ENCODE peak calls at places on chromosomes 1 and 21, in nine cellular contexts. One of them, this sample, is unnamed. For H3K4me1, the result is how much of the 10 kb centered on the place peaks cover.

GRCh38 chr1:201346337-201346939 is 31.0 kb downstream of the TNNT2 start:
- DNase-seq in fibroblast of lung: peak
- DNase-seq in colonic mucosa: peak
- DNase-seq in PC-9: peak
- DNase-seq in gastrocnemius medialis: no peak
- DNase-seq in CD8-positive, alpha-beta T cell: no peak
- DNase-seq in hepatocyte: peak
- DNase-seq in prostate gland: peak
- DNase-seq in heart left ventricle: peak
- DNase-seq in this sample: no peak

GRCh38 chr1:207711285-207711684 is 40.6 kb upstream of the CD46 start:
- DNase-seq in fibroblast of lung: no peak
- DNase-seq in colonic mucosa: no peak
- DNase-seq in PC-9: peak
- DNase-seq in gastrocnemius medialis: no peak
- DNase-seq in CD8-positive, alpha-beta T cell: no peak
- DNase-seq in hepatocyte: peak
- DNase-seq in prostate gland: peak
- DNase-seq in heart left ventricle: no peak
- DNase-seq in this sample: no peak

GRCh38 chr21:37079211-37079824 is 6.3 kb downstream of the TTC3 start:
- DNase-seq in fibroblast of lung: no peak
- DNase-seq in colonic mucosa: no peak
- DNase-seq in PC-9: no peak
- DNase-seq in gastrocnemius medialis: no peak
- DNase-seq in CD8-positive, alpha-beta T cell: no peak
- DNase-seq in hepatocyte: no peak
- DNase-seq in prostate gland: no peak
- DNase-seq in heart left ventricle: no peak
- DNase-seq in this sample: no peak

GRCh38 chr1:196609114-196609737 is 986 bp upstream of the KCNT2 start:
- DNase-seq in fibroblast of lung: no peak
- DNase-seq in colonic mucosa: no peak
- DNase-seq in PC-9: no peak
- DNase-seq in gastrocnemius medialis: no peak
- DNase-seq in CD8-positive, alpha-beta T cell: no peak
- DNase-seq in hepatocyte: no peak
- DNase-seq in prostate gland: no peak
- DNase-seq in heart left ventricle: no peak
- DNase-seq in this sample: no peak

GRCh38 chr1:30185313-30185712 is 538.1 kb downstream of the MATN1 start:
- DNase-seq in fibroblast of lung: no peak
- DNase-seq in colonic mucosa: no peak
- DNase-seq in PC-9: no peak
- DNase-seq in gastrocnemius medialis: no peak
- DNase-seq in CD8-positive, alpha-beta T cell: no peak
- DNase-seq in hepatocyte: no peak
- DNase-seq in prostate gland: no peak
- DNase-seq in heart left ventricle: no peak
- DNase-seq in this sample: no peak

GRCh38 chr1:201359873-201360210 is 17.6 kb downstream of the TNNT2 start:
- DNase-seq in fibroblast of lung: no peak
- DNase-seq in colonic mucosa: no peak
- DNase-seq in PC-9: no peak
- DNase-seq in gastrocnemius medialis: no peak
- DNase-seq in CD8-positive, alpha-beta T cell: no peak
- DNase-seq in hepatocyte: no peak
- DNase-seq in prostate gland: no peak
- DNase-seq in heart left ventricle: peak
- DNase-seq in this sample: no peak

GRCh38 chr21:17602874-17603273 is 9.8 kb downstream of the BTG3 start:
- DNase-seq in fibroblast of lung: peak
- DNase-seq in colonic mucosa: no peak
- DNase-seq in PC-9: peak
- DNase-seq in gastrocnemius medialis: no peak
- DNase-seq in CD8-positive, alpha-beta T cell: no peak
- DNase-seq in hepatocyte: no peak
- DNase-seq in prostate gland: no peak
- DNase-seq in heart left ventricle: no peak
- DNase-seq in this sample: no peak

GRCh38 chr1:4603317-4604110 is 50.9 kb upstream of the AJAP1 start:
- DNase-seq in fibroblast of lung: no peak
- DNase-seq in colonic mucosa: no peak
- DNase-seq in PC-9: no peak
- DNase-seq in gastrocnemius medialis: no peak
- DNase-seq in CD8-positive, alpha-beta T cell: no peak
- DNase-seq in hepatocyte: no peak
- DNase-seq in prostate gland: no peak
- DNase-seq in heart left ventricle: no peak
- DNase-seq in this sample: no peak

GRCh38 chr1:245412301-245412700 is 257.5 kb downstream of the KIF26B start:
- DNase-seq in fibroblast of lung: no peak
- DNase-seq in colonic mucosa: no peak
- DNase-seq in PC-9: no peak
- DNase-seq in gastrocnemius medialis: no peak
- DNase-seq in CD8-positive, alpha-beta T cell: no peak
- DNase-seq in hepatocyte: no peak
- DNase-seq in prostate gland: no peak
- DNase-seq in heart left ventricle: no peak
- DNase-seq in this sample: no peak

GRCh38 chr1:167770127-167770526 is 48.3 kb downstream of the MPZL1 start:
- DNase-seq in fibroblast of lung: no peak
- DNase-seq in colonic mucosa: no peak
- DNase-seq in PC-9: no peak
- DNase-seq in gastrocnemius medialis: no peak
- DNase-seq in CD8-positive, alpha-beta T cell: no peak
- DNase-seq in hepatocyte: no peak
- DNase-seq in prostate gland: no peak
- DNase-seq in heart left ventricle: no peak
- DNase-seq in this sample: no peak

GRCh38 chr1:226658538-226659125 is 80.5 kb downstream of the ITPKB start:
- DNase-seq in fibroblast of lung: no peak
- DNase-seq in colonic mucosa: no peak
- DNase-seq in PC-9: no peak
- DNase-seq in gastrocnemius medialis: no peak
- DNase-seq in CD8-positive, alpha-beta T cell: no peak
- DNase-seq in hepatocyte: no peak
- DNase-seq in prostate gland: peak
- DNase-seq in heart left ventricle: peak
- DNase-seq in this sample: no peak

GRCh38 chr1:222034790-222035189 is 292.9 kb upstream of the DUSP10 start:
- DNase-seq in fibroblast of lung: peak
- DNase-seq in colonic mucosa: no peak
- DNase-seq in PC-9: no peak
- DNase-seq in gastrocnemius medialis: no peak
- DNase-seq in CD8-positive, alpha-beta T cell: no peak
- DNase-seq in hepatocyte: no peak
- DNase-seq in prostate gland: no peak
- DNase-seq in heart left ventricle: no peak
- DNase-seq in this sample: no peak

GRCh38 chr1:58649555-58649954 is 50.3 kb downstream of the MYSM1 start:
- DNase-seq in fibroblast of lung: no peak
- DNase-seq in colonic mucosa: peak
- DNase-seq in PC-9: no peak
- DNase-seq in gastrocnemius medialis: no peak
- DNase-seq in CD8-positive, alpha-beta T cell: peak
- DNase-seq in hepatocyte: no peak
- DNase-seq in prostate gland: no peak
- DNase-seq in heart left ventricle: no peak
- DNase-seq in this sample: no peak

GRCh38 chr1:79079770-79080169 is 73.2 kb upstream of the ADGRL4 start:
- DNase-seq in fibroblast of lung: peak
- DNase-seq in colonic mucosa: no peak
- DNase-seq in PC-9: no peak
- DNase-seq in gastrocnemius medialis: no peak
- DNase-seq in CD8-positive, alpha-beta T cell: no peak
- DNase-seq in hepatocyte: peak
- DNase-seq in prostate gland: no peak
- DNase-seq in heart left ventricle: no peak
- DNase-seq in this sample: no peak

GRCh38 chr21:31524140-31524539 is 135.4 kb upstream of the SOD1 start:
- DNase-seq in fibroblast of lung: no peak
- DNase-seq in colonic mucosa: no peak
- DNase-seq in PC-9: no peak
- DNase-seq in gastrocnemius medialis: no peak
- DNase-seq in CD8-positive, alpha-beta T cell: no peak
- DNase-seq in hepatocyte: no peak
- DNase-seq in prostate gland: no peak
- DNase-seq in heart left ventricle: no peak
- DNase-seq in this sample: no peak

GRCh38 chr1:195763907-195764183 is 844.4 kb downstream of the KCNT2 start:
- DNase-seq in fibroblast of lung: no peak
- DNase-seq in colonic mucosa: no peak
- DNase-seq in PC-9: no peak
- DNase-seq in gastrocnemius medialis: no peak
- DNase-seq in CD8-positive, alpha-beta T cell: no peak
- DNase-seq in hepatocyte: no peak
- DNase-seq in prostate gland: no peak
- DNase-seq in heart left ventricle: no peak
- DNase-seq in this sample: no peak

GRCh38 chr1:33169290-33170055 is 12.4 kb downstream of the TRIM62 start:
- DNase-seq in fibroblast of lung: peak
- DNase-seq in colonic mucosa: no peak
- DNase-seq in PC-9: no peak
- DNase-seq in gastrocnemius medialis: no peak
- DNase-seq in CD8-positive, alpha-beta T cell: no peak
- DNase-seq in hepatocyte: no peak
- DNase-seq in prostate gland: no peak
- DNase-seq in heart left ventricle: no peak
- DNase-seq in this sample: no peak

GRCh38 chr1:52296345-52296744 is 69.7 kb downstream of the CC2D1B start:
- DNase-seq in fibroblast of lung: peak
- DNase-seq in colonic mucosa: peak
- DNase-seq in PC-9: peak
- DNase-seq in gastrocnemius medialis: no peak
- DNase-seq in CD8-positive, alpha-beta T cell: no peak
- DNase-seq in hepatocyte: peak
- DNase-seq in prostate gland: no peak
- DNase-seq in heart left ventricle: no peak
- DNase-seq in this sample: no peak

GRCh38 chr1:231318568-231318967 is 19.1 kb downstream of the EXOC8 start:
- DNase-seq in fibroblast of lung: no peak
- DNase-seq in colonic mucosa: no peak
- DNase-seq in PC-9: no peak
- DNase-seq in gastrocnemius medialis: no peak
- DNase-seq in CD8-positive, alpha-beta T cell: no peak
- DNase-seq in hepatocyte: no peak
- DNase-seq in prostate gland: no peak
- DNase-seq in heart left ventricle: no peak
- DNase-seq in this sample: no peak

GRCh38 chr1:61842863-61843514 is 100.7 kb downstream of the PATJ start:
- DNase-seq in fibroblast of lung: no peak
- DNase-seq in colonic mucosa: no peak
- DNase-seq in PC-9: no peak
- DNase-seq in gastrocnemius medialis: no peak
- DNase-seq in CD8-positive, alpha-beta T cell: no peak
- DNase-seq in hepatocyte: no peak
- DNase-seq in prostate gland: peak
- DNase-seq in heart left ventricle: no peak
- DNase-seq in this sample: no peak
- TF ChIP-seq CTCF in fibroblast of lung: peak
- TF ChIP-seq CTCF in colonic mucosa: no peak
- TF ChIP-seq CTCF in PC-9: no peak
- TF ChIP-seq CTCF in gastrocnemius medialis: no peak
- TF ChIP-seq CTCF in CD8-positive, alpha-beta T cell: no peak
- TF ChIP-seq CTCF in hepatocyte: peak
- TF ChIP-seq CTCF in prostate gland: no peak
- TF ChIP-seq CTCF in heart left ventricle: peak
- TF ChIP-seq CTCF in this sample: no peak

DNA sequence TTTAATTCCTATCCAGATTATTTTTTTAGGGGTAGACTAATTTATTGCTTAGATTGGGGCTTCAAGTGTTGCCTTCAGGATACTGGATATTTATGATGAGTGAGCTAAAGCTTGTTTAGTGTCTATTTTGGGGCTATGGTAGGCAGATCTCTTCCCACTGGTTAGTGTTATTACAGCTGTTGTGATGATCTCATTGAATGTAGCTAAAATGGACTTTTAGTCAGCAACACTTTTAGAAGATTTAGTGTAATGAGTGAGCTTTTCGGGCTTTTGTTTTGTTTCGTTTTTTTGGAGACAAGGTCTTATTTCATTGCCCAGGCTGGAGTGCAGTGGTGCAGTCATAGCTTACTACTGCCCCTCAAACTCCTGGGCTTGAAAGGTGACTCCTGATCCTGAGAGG is 14.2 kb downstream of the THRAP3 start:
- DNase-seq in fibroblast of lung: peak
- DNase-seq in colonic mucosa: no peak
- DNase-seq in PC-9: no peak
- DNase-seq in gastrocnemius medialis: no peak
- DNase-seq in CD8-positive, alpha-beta T cell: no peak
- DNase-seq in hepatocyte: no peak
- DNase-seq in prostate gland: no peak
- DNase-seq in heart left ventricle: no peak
- DNase-seq in this sample: no peak
- H3K4me1 ChIP-seq in fibroblast of lung: under half
- H3K4me1 ChIP-seq in colonic mucosa: under half
- H3K4me1 ChIP-seq in PC-9: under half
- H3K4me1 ChIP-seq in gastrocnemius medialis: half or more
- H3K4me1 ChIP-seq in CD8-positive, alpha-beta T cell: under half
- H3K4me1 ChIP-seq in hepatocyte: under half
- H3K4me1 ChIP-seq in prostate gland: under half
- H3K4me1 ChIP-seq in heart left ventricle: under half
- H3K4me1 ChIP-seq in this sample: half or more

GRCh38 chr21:34583926-34584563 is 30.9 kb downstream of the RCAN1 start:
- DNase-seq in fibroblast of lung: no peak
- DNase-seq in colonic mucosa: no peak
- DNase-seq in PC-9: no peak
- DNase-seq in gastrocnemius medialis: no peak
- DNase-seq in CD8-positive, alpha-beta T cell: no peak
- DNase-seq in hepatocyte: no peak
- DNase-seq in prostate gland: no peak
- DNase-seq in heart left ventricle: no peak
- DNase-seq in this sample: no peak

GRCh38 chr21:34579411-34579810 is 35.5 kb downstream of the RCAN1 start:
- DNase-seq in fibroblast of lung: peak
- DNase-seq in colonic mucosa: no peak
- DNase-seq in PC-9: peak
- DNase-seq in gastrocnemius medialis: no peak
- DNase-seq in CD8-positive, alpha-beta T cell: no peak
- DNase-seq in hepatocyte: no peak
- DNase-seq in prostate gland: no peak
- DNase-seq in heart left ventricle: no peak
- DNase-seq in this sample: no peak

GRCh38 chr21:34580181-34580700 is 34.7 kb downstream of the RCAN1 start:
- DNase-seq in fibroblast of lung: no peak
- DNase-seq in colonic mucosa: peak
- DNase-seq in PC-9: peak
- DNase-seq in gastrocnemius medialis: peak
- DNase-seq in CD8-positive, alpha-beta T cell: no peak
- DNase-seq in hepatocyte: peak
- DNase-seq in prostate gland: no peak
- DNase-seq in heart left ventricle: no peak
- DNase-seq in this sample: peak

GRCh38 chr21:34582506-34583150 is 32.3 kb downstream of the RCAN1 start:
- DNase-seq in fibroblast of lung: peak
- DNase-seq in colonic mucosa: peak
- DNase-seq in PC-9: peak
- DNase-seq in gastrocnemius medialis: no peak
- DNase-seq in CD8-positive, alpha-beta T cell: no peak
- DNase-seq in hepatocyte: peak
- DNase-seq in prostate gland: peak
- DNase-seq in heart left ventricle: no peak
- DNase-seq in this sample: peak
- TF ChIP-seq CTCF in fibroblast of lung: peak
- TF ChIP-seq CTCF in colonic mucosa: peak
- TF ChIP-seq CTCF in PC-9: peak
- TF ChIP-seq CTCF in gastrocnemius medialis: peak
- TF ChIP-seq CTCF in CD8-positive, alpha-beta T cell: no peak
- TF ChIP-seq CTCF in hepatocyte: peak
- TF ChIP-seq CTCF in prostate gland: no peak
- TF ChIP-seq CTCF in heart left ventricle: peak
- TF ChIP-seq CTCF in this sample: peak

GRCh38 chr1:10059329-10059691 is 26.6 kb downstream of the UBE4B start:
- DNase-seq in fibroblast of lung: no peak
- DNase-seq in colonic mucosa: no peak
- DNase-seq in PC-9: no peak
- DNase-seq in gastrocnemius medialis: peak
- DNase-seq in CD8-positive, alpha-beta T cell: no peak
- DNase-seq in hepatocyte: no peak
- DNase-seq in prostate gland: no peak
- DNase-seq in heart left ventricle: no peak
- DNase-seq in this sample: no peak
- H3K4me1 ChIP-seq in fibroblast of lung: under half
- H3K4me1 ChIP-seq in colonic mucosa: under half
- H3K4me1 ChIP-seq in PC-9: under half
- H3K4me1 ChIP-seq in gastrocnemius medialis: under half
- H3K4me1 ChIP-seq in CD8-positive, alpha-beta T cell: under half
- H3K4me1 ChIP-seq in hepatocyte: under half
- H3K4me1 ChIP-seq in prostate gland: under half
- H3K4me1 ChIP-seq in heart left ventricle: under half
- H3K4me1 ChIP-seq in this sample: half or more